ENCODE peak calls at places on chromosome 18, in seven cellular contexts. One of them, this sample, is unnamed.

GRCh38 chr18:22975508-22975907 is 42.4 kb downstream of the RBBP8 start:
- DNase-seq in Calu3: no peak
- DNase-seq in astrocyte: no peak
- DNase-seq in cardiac fibroblast: no peak
- DNase-seq in AG09309: no peak
- DNase-seq in bronchial epithelial cell: no peak
- DNase-seq in fibroblast of the aortic adventitia: no peak
- DNase-seq in this sample: no peak

GRCh38 chr18:13564579-13564978 is 161.8 kb downstream of the FAM210A start:
- DNase-seq in Calu3: no peak
- DNase-seq in astrocyte: no peak
- DNase-seq in cardiac fibroblast: no peak
- DNase-seq in AG09309: no peak
- DNase-seq in bronchial epithelial cell: no peak
- DNase-seq in fibroblast of the aortic adventitia: no peak
- DNase-seq in this sample: no peak

GRCh38 chr18:79872852-79873444 is 75.2 kb downstream of the KCNG2 start:
- DNase-seq in Calu3: no peak
- DNase-seq in astrocyte: no peak
- DNase-seq in cardiac fibroblast: no peak
- DNase-seq in AG09309: no peak
- DNase-seq in bronchial epithelial cell: no peak
- DNase-seq in fibroblast of the aortic adventitia: no peak
- DNase-seq in this sample: no peak

GRCh38 chr18:5444269-5444668 is 99.5 kb downstream of the EPB41L3 start:
- DNase-seq in Calu3: no peak
- DNase-seq in astrocyte: peak; percentile 32
- DNase-seq in cardiac fibroblast: peak; percentile 47
- DNase-seq in AG09309: no peak
- DNase-seq in bronchial epithelial cell: no peak
- DNase-seq in fibroblast of the aortic adventitia: no peak
- DNase-seq in this sample: no peak

GRCh38 chr18:74898965-74899364 is 301.3 kb downstream of the ZNF407 start:
- DNase-seq in Calu3: no peak
- DNase-seq in astrocyte: peak; percentile 48
- DNase-seq in cardiac fibroblast: peak; percentile 62
- DNase-seq in AG09309: no peak
- DNase-seq in bronchial epithelial cell: peak; percentile 74
- DNase-seq in fibroblast of the aortic adventitia: peak; percentile 10
- DNase-seq in this sample: no peak

GRCh38 chr18:41096504-41096903 is 858.5 kb upstream of the PIK3C3 start:
- DNase-seq in Calu3: no peak
- DNase-seq in astrocyte: peak; percentile 57
- DNase-seq in cardiac fibroblast: peak; percentile 73
- DNase-seq in AG09309: no peak
- DNase-seq in bronchial epithelial cell: peak; percentile 61
- DNase-seq in fibroblast of the aortic adventitia: peak; percentile 22
- DNase-seq in this sample: no peak

GRCh38 chr18:75162467-75162866 is 46.5 kb downstream of the PTGR3 start:
- DNase-seq in Calu3: no peak
- DNase-seq in astrocyte: peak; percentile 62
- DNase-seq in cardiac fibroblast: peak; percentile 53
- DNase-seq in AG09309: peak; percentile 5
- DNase-seq in bronchial epithelial cell: peak; percentile 40
- DNase-seq in fibroblast of the aortic adventitia: peak; percentile 68
- DNase-seq in this sample: no peak

GRCh38 chr18:58929206-58929605 is 64.5 kb downstream of the ZNF532 start:
- DNase-seq in Calu3: no peak
- DNase-seq in astrocyte: no peak
- DNase-seq in cardiac fibroblast: no peak
- DNase-seq in AG09309: no peak
- DNase-seq in bronchial epithelial cell: no peak
- DNase-seq in fibroblast of the aortic adventitia: no peak
- DNase-seq in this sample: no peak

GRCh38 chr18:6546229-6546628 is 131.5 kb upstream of the L3MBTL4 start:
- DNase-seq in Calu3: no peak
- DNase-seq in astrocyte: no peak
- DNase-seq in cardiac fibroblast: no peak
- DNase-seq in AG09309: peak; percentile 5
- DNase-seq in bronchial epithelial cell: peak; percentile 48
- DNase-seq in fibroblast of the aortic adventitia: peak; percentile 12
- DNase-seq in this sample: no peak

GRCh38 chr18:76672627-76673026 is 149.7 kb upstream of the ZNF236 start:
- DNase-seq in Calu3: no peak
- DNase-seq in astrocyte: peak; percentile 76
- DNase-seq in cardiac fibroblast: peak; percentile 51
- DNase-seq in AG09309: peak; percentile 32
- DNase-seq in bronchial epithelial cell: peak; percentile 41
- DNase-seq in fibroblast of the aortic adventitia: peak; percentile 54
- DNase-seq in this sample: no peak

GRCh38 chr18:31722369-31722957 is 38.1 kb upstream of the B4GALT6 start:
- DNase-seq in Calu3: peak; percentile 88
- DNase-seq in astrocyte: peak; percentile 36
- DNase-seq in cardiac fibroblast: peak; percentile 84
- DNase-seq in AG09309: peak; percentile 7
- DNase-seq in bronchial epithelial cell: peak; percentile 76
- DNase-seq in fibroblast of the aortic adventitia: peak; percentile 85
- DNase-seq in this sample: peak; percentile 23

GRCh38 chr18:42706618-42707017 is 408.9 kb downstream of the RIT2 start:
- DNase-seq in Calu3: no peak
- DNase-seq in astrocyte: no peak
- DNase-seq in cardiac fibroblast: no peak
- DNase-seq in AG09309: no peak
- DNase-seq in bronchial epithelial cell: peak; percentile 97
- DNase-seq in fibroblast of the aortic adventitia: peak; percentile 4
- DNase-seq in this sample: no peak

GRCh38 chr18:4106407-4107033 is 348.6 kb downstream of the DLGAP1 start:
- DNase-seq in Calu3: peak; percentile 71
- DNase-seq in astrocyte: peak; percentile 31
- DNase-seq in cardiac fibroblast: peak; percentile 75
- DNase-seq in AG09309: peak; percentile 18
- DNase-seq in bronchial epithelial cell: peak; percentile 65
- DNase-seq in fibroblast of the aortic adventitia: peak; percentile 82
- DNase-seq in this sample: peak; percentile 27

GRCh38 chr18:63681449-63682381 is 20.0 kb upstream of the SERPINB3 start:
- DNase-seq in Calu3: no peak
- DNase-seq in astrocyte: no peak
- DNase-seq in cardiac fibroblast: no peak
- DNase-seq in AG09309: peak; percentile 29
- DNase-seq in bronchial epithelial cell: peak; percentile 76
- DNase-seq in fibroblast of the aortic adventitia: no peak
- DNase-seq in this sample: no peak

GRCh38 chr18:69240275-69240674 is 160.4 kb upstream of the DOK6 start:
- DNase-seq in Calu3: no peak
- DNase-seq in astrocyte: no peak
- DNase-seq in cardiac fibroblast: no peak
- DNase-seq in AG09309: no peak
- DNase-seq in bronchial epithelial cell: no peak
- DNase-seq in fibroblast of the aortic adventitia: no peak
- DNase-seq in this sample: no peak

GRCh38 chr18:21991081-21991534 is 178.3 kb upstream of the GATA6 start:
- DNase-seq in Calu3: no peak
- DNase-seq in astrocyte: peak; percentile 10
- DNase-seq in cardiac fibroblast: no peak
- DNase-seq in AG09309: no peak
- DNase-seq in bronchial epithelial cell: no peak
- DNase-seq in fibroblast of the aortic adventitia: peak; percentile 10
- DNase-seq in this sample: no peak

GRCh38 chr18:80159713-80160636 is 50.9 kb downstream of the ADNP2 start:
- DNase-seq in Calu3: no peak
- DNase-seq in astrocyte: no peak
- DNase-seq in cardiac fibroblast: peak; percentile 21
- DNase-seq in AG09309: no peak
- DNase-seq in bronchial epithelial cell: no peak
- DNase-seq in fibroblast of the aortic adventitia: peak; percentile 8
- DNase-seq in this sample: no peak

GRCh38 chr18:35464731-35465728 is 32.7 kb downstream of the INO80C start:
- DNase-seq in Calu3: no peak
- DNase-seq in astrocyte: no peak
- DNase-seq in cardiac fibroblast: no peak
- DNase-seq in AG09309: no peak
- DNase-seq in bronchial epithelial cell: no peak
- DNase-seq in fibroblast of the aortic adventitia: no peak
- DNase-seq in this sample: no peak

DNA sequence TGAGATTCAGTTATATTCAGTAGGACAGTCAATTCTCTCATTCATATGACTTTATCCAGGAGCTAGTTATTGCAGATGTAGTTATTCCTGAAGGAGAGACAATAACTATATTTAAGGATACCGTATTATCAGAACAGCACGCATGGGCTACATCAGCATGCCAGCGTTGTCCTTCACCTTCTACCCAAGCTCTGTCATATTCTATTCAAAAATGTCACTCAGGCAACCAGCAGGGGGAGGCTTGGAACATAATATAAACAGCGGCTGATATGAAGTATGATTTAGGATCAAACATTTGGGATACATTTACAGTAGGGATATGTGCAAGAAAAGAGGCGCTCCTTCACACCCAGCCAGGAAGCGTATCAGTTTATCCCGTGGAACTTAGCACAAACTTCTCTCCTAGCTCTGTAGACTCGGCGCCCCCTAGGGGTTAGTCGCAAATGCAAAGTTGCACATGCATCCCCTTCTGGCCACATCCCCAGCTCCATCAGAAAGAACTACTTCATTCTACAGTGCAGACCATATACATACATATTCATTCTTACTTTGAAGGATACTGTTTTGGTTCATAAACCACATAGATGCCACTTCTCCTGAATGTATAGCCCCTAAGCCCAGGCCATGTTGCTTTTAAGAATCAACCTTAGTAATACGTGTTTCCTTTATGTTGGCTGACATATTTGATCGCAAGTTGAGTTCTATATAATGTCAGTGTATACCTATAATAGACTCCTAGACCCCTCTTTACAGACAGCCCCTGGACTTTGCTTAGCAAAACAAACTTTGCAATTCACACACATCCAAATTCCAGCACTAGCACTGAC is 759.4 kb downstream of the ADCYAP1 start:
- DNase-seq in Calu3: peak; percentile 78
- DNase-seq in astrocyte: peak; percentile 1
- DNase-seq in cardiac fibroblast: peak; percentile 27
- DNase-seq in AG09309: no peak
- DNase-seq in bronchial epithelial cell: no peak
- DNase-seq in fibroblast of the aortic adventitia: peak; percentile 49
- DNase-seq in this sample: no peak
- TF ChIP-seq CTCF in Calu3: peak; percentile 97
- TF ChIP-seq CTCF in astrocyte: peak; percentile 55
- TF ChIP-seq CTCF in cardiac fibroblast: peak; percentile 59
- TF ChIP-seq CTCF in AG09309: peak; percentile 10
- TF ChIP-seq CTCF in bronchial epithelial cell: peak; percentile 47
- TF ChIP-seq CTCF in fibroblast of the aortic adventitia: peak; percentile 67
- TF ChIP-seq CTCF in this sample: peak; percentile 32

GRCh38 chr18:67484458-67484857 is 32.1 kb downstream of the DSEL start:
- DNase-seq in Calu3: no peak
- DNase-seq in astrocyte: no peak
- DNase-seq in cardiac fibroblast: no peak
- DNase-seq in AG09309: no peak
- DNase-seq in bronchial epithelial cell: no peak
- DNase-seq in fibroblast of the aortic adventitia: no peak
- DNase-seq in this sample: no peak
- TF ChIP-seq CTCF in Calu3: no peak
- TF ChIP-seq CTCF in astrocyte: no peak
- TF ChIP-seq CTCF in cardiac fibroblast: no peak
- TF ChIP-seq CTCF in AG09309: no peak
- TF ChIP-seq CTCF in bronchial epithelial cell: no peak
- TF ChIP-seq CTCF in fibroblast of the aortic adventitia: no peak
- TF ChIP-seq CTCF in this sample: no peak

DNA sequence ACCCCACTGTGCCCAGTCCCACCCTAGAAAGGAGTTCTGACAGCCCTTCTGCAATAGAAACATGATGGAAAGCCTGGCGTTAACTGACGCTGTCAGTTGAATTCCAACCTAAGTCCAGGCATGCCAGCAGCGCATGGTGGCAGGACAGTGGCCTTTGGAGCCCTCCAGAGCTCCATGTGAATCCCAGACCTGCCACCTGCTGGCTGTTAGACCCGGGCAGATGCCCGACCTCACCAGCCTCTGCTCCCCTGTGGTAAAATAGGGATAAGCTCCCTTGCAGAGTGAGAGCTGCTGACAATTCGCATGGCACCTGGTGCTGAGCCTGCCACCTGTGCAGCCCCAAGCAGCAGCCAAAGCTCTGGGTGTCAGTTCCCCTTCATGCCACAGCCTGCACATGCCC is 138.6 kb downstream of the LOXHD1 start:
- DNase-seq in Calu3: peak; percentile 17
- DNase-seq in astrocyte: no peak
- DNase-seq in cardiac fibroblast: no peak
- DNase-seq in AG09309: no peak
- DNase-seq in bronchial epithelial cell: peak; percentile 17
- DNase-seq in fibroblast of the aortic adventitia: no peak
- DNase-seq in this sample: no peak
- TF ChIP-seq CTCF in Calu3: no peak
- TF ChIP-seq CTCF in astrocyte: no peak
- TF ChIP-seq CTCF in cardiac fibroblast: no peak
- TF ChIP-seq CTCF in AG09309: no peak
- TF ChIP-seq CTCF in bronchial epithelial cell: peak; percentile 63
- TF ChIP-seq CTCF in fibroblast of the aortic adventitia: peak; percentile 9
- TF ChIP-seq CTCF in this sample: no peak

GRCh38 chr18:25921677-25922421 is 168.6 kb downstream of the SS18 start:
- DNase-seq in Calu3: peak; percentile 63
- DNase-seq in astrocyte: no peak
- DNase-seq in cardiac fibroblast: peak; percentile 42
- DNase-seq in AG09309: no peak
- DNase-seq in bronchial epithelial cell: peak; percentile 8
- DNase-seq in fibroblast of the aortic adventitia: peak; percentile 6
- DNase-seq in this sample: no peak
- TF ChIP-seq CTCF in Calu3: peak; percentile 57
- TF ChIP-seq CTCF in astrocyte: peak; percentile 16
- TF ChIP-seq CTCF in cardiac fibroblast: peak; percentile 49
- TF ChIP-seq CTCF in AG09309: peak; percentile 59
- TF ChIP-seq CTCF in bronchial epithelial cell: peak; percentile 56
- TF ChIP-seq CTCF in fibroblast of the aortic adventitia: peak; percentile 42
- TF ChIP-seq CTCF in this sample: peak; percentile 48

This sample was measured in AG09319.